ENCODE peak calls at places on chromosomes 16 and 17, in seven cellular contexts. K is HepG2, V is H1, B is K562, L is SK-N-SH, F is HCT116, W is GM12878. Z is an unnamed sample.

GRCh38 chr16:1474471-1474795 is 395 bp downstream of the CLCN7 start:
- DNase-seq in K (no peak), V (no peak), B (no peak), L (peak), F (no peak), W (no peak), Z (no peak)

GRCh38 chr17:62703269-62703775 is 75.9 kb downstream of the MRC2 start:
- DNase-seq in K (no peak), V (no peak), B (peak), L (no peak), F (no peak), W (no peak), Z (no peak)

GRCh38 chr17:42518046-42518754 is 17.8 kb upstream of the NAGLU start:
- DNase-seq in K (no peak), V (no peak), B (peak), L (no peak), F (peak), W (no peak), Z (no peak)

GRCh38 chr17:57422574-57423164 is 166.3 kb downstream of the MSI2 start:
- DNase-seq in K (no peak), V (no peak), B (no peak), L (no peak), F (peak), W (peak), Z (no peak)

GRCh38 chr16:69404275-69404805 is 18.5 kb upstream of the TERF2 start:
- DNase-seq in K (peak), V (no peak), B (peak), L (no peak), F (peak), W (no peak), Z (no peak)

GRCh38 chr16:54233626-54234025 is 53.0 kb downstream of the IRX3 start:
- DNase-seq in K (no peak), V (no peak), B (no peak), L (no peak), F (no peak), W (no peak), Z (no peak)

GRCh38 chr17:73620414-73620813 is 23.8 kb downstream of the SDK2 start:
- DNase-seq in K (no peak), V (no peak), B (no peak), L (no peak), F (no peak), W (no peak), Z (no peak)

GRCh38 chr17:67628580-67629013 is 89.1 kb upstream of the NOL11 start:
- DNase-seq in K (peak), V (peak), B (no peak), L (peak), F (no peak), W (no peak), Z (no peak)

GRCh38 chr16:65214196-65214595 is 92.3 kb upstream of the CDH11 start:
- DNase-seq in K (no peak), V (no peak), B (no peak), L (no peak), F (no peak), W (no peak), Z (no peak)

GRCh38 chr17:40415390-40415789 is 2.3 kb downstream of the TOP2A start:
- DNase-seq in K (peak), V (no peak), B (no peak), L (peak), F (no peak), W (no peak), Z (no peak)

GRCh38 chr17:75563063-75563758 is 24.4 kb upstream of the MYO15B start:
- DNase-seq in K (no peak), V (no peak), B (no peak), L (no peak), F (no peak), W (no peak), Z (no peak)

GRCh38 chr17:51260960-51261958 is 913 bp downstream of the UTP18 start:
- DNase-seq in K (peak), V (peak), B (peak), L (peak), F (peak), W (no peak), Z (peak)

GRCh38 chr16:51876934-51877333 is 670.0 kb downstream of the TOX3 start:
- DNase-seq in K (no peak), V (no peak), B (no peak), L (no peak), F (no peak), W (no peak), Z (no peak)

GRCh38 chr17:4175921-4176802 is 33.2 kb downstream of the CYB5D2 start:
- DNase-seq in K (no peak), V (no peak), B (no peak), L (no peak), F (no peak), W (no peak), Z (no peak)

GRCh38 chr16:55012362-55012761 is 81.7 kb downstream of the IRX5 start:
- DNase-seq in K (no peak), V (no peak), B (no peak), L (no peak), F (no peak), W (no peak), Z (no peak)

GRCh38 chr16:63080736-63081135 is 1044.5 kb upstream of the CDH8 start:
- DNase-seq in K (no peak), V (no peak), B (no peak), L (no peak), F (no peak), W (no peak), Z (no peak)

GRCh38 chr17:82353484-82353883 is 5.6 kb upstream of the TEX19 start:
- DNase-seq in K (no peak), V (no peak), B (no peak), L (no peak), F (no peak), W (no peak), Z (no peak)

GRCh38 chr16:16099320-16099719 is 124.0 kb downstream of the ABCC6 start:
- DNase-seq in K (no peak), V (no peak), B (no peak), L (no peak), F (no peak), W (no peak), Z (no peak)

GRCh38 chr16:89374393-89374948 is 115.9 kb downstream of the ANKRD11 start:
- DNase-seq in K (no peak), V (no peak), B (no peak), L (peak), F (no peak), W (no peak), Z (no peak)

GRCh38 chr17:43146649-43147048 is 21.5 kb upstream of the BRCA1 start:
- DNase-seq in K (no peak), V (no peak), B (no peak), L (no peak), F (no peak), W (no peak), Z (peak)

GRCh38 chr17:36859003-36859300 is 78.3 kb upstream of the LHX1 start:
- DNase-seq in K (no peak), V (no peak), B (no peak), L (no peak), F (no peak), W (no peak), Z (no peak)

GRCh38 chr16:2095315-2095853 is 40.3 kb downstream of the PKD1 start:
- DNase-seq in K (no peak), V (no peak), B (no peak), L (no peak), F (no peak), W (no peak), Z (no peak)

GRCh38 chr17:10687497-10687896 is 9.8 kb downstream of the SCO1 start:
- DNase-seq in K (no peak), V (no peak), B (no peak), L (no peak), F (no peak), W (no peak), Z (no peak)

GRCh38 chr16:86865866-86866675 is 287.7 kb downstream of the FOXL1 start:
- DNase-seq in K (no peak), V (no peak), B (no peak), L (no peak), F (no peak), W (no peak), Z (no peak)

GRCh38 chr17:39462644-39463375 is 1.5 kb downstream of the CDK12 start:
- DNase-seq in K (no peak), V (no peak), B (no peak), L (peak), F (no peak), W (no peak), Z (no peak)

GRCh38 chr16:57092786-57093301 is 461 bp downstream of the CPNE2 start:
- DNase-seq in K (no peak), V (no peak), B (peak), L (peak), F (no peak), W (no peak), Z (no peak)

GRCh38 chr16:2008009-2008526 is 1.6 kb downstream of the ZNF598 start:
- DNase-seq in K (no peak), V (no peak), B (peak), L (no peak), F (no peak), W (no peak), Z (no peak)

GRCh38 chr17:80774643-80775281 is 216.9 kb upstream of the CHMP6 start:
- DNase-seq in K (no peak), V (no peak), B (no peak), L (no peak), F (no peak), W (no peak), Z (no peak)

GRCh38 chr16:24442631-24443030 is 96.7 kb upstream of the RBBP6 start:
- DNase-seq in K (no peak), V (no peak), B (no peak), L (no peak), F (no peak), W (no peak), Z (no peak)

GRCh38 chr16:12896562-12896961 is 4.8 kb upstream of the SHISA9 start:
- DNase-seq in K (peak), V (no peak), B (peak), L (peak), F (peak), W (no peak), Z (no peak)
- TF ChIP-seq YY1 in K (no peak), V (peak), B (no peak), L (no peak), F (no peak), W (peak), Z (no peak)

GRCh38 chr17:44672479-44673093 is 16.3 kb downstream of the MEIOC start:
- DNase-seq in K (peak), V (no peak), B (peak), L (peak), F (peak), W (no peak), Z (no peak)

GRCh38 chr17:44673893-44674292 is 15.7 kb downstream of the CCDC43 start:
- DNase-seq in K (no peak), V (no peak), B (no peak), L (no peak), F (no peak), W (no peak), Z (no peak)

DNA sequence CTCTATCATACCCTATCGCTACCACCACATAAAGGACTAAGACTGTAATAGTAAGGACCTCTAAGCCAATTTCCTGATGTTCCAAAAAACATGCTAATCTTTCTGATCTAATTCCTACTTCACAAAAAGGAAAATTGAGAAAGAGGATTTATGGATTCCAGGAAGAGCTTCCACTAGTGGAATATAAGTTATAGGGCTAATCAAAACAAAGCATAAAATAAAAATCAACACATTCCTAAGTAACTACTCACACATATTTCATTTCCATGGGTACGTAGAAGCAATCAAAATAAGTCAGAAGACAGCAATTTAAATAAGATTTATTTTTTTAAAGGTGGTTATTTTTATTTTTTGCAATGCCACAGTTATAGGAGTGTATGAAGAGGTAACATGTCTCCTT is 12.4 kb downstream of the CCDC43 start:
- DNase-seq in K (no peak), V (no peak), B (no peak), L (no peak), F (no peak), W (no peak), Z (no peak)
- TF ChIP-seq YY1 in K (no peak), V (no peak), B (no peak), L (no peak), F (no peak), W (no peak), Z (no peak)

GRCh38 chr16:4508806-4509205 is 29.8 kb downstream of the CDIP1 start:
- DNase-seq in K (no peak), V (no peak), B (no peak), L (no peak), F (no peak), W (no peak), Z (no peak)

GRCh38 chr16:4509420-4509819 is 29.2 kb downstream of the CDIP1 start:
- DNase-seq in K (no peak), V (no peak), B (no peak), L (no peak), F (no peak), W (no peak), Z (no peak)

GRCh38 chr16:4506450-4506849 is 30.3 kb downstream of the HMOX2 start:
- DNase-seq in K (peak), V (no peak), B (peak), L (peak), F (peak), W (peak), Z (peak)

GRCh38 chr16:4507588-4508345 is 30.8 kb downstream of the CDIP1 start:
- DNase-seq in K (no peak), V (no peak), B (no peak), L (no peak), F (no peak), W (no peak), Z (no peak)

GRCh38 chr16:4505356-4506153 is 29.4 kb downstream of the HMOX2 start:
- DNase-seq in K (no peak), V (no peak), B (no peak), L (no peak), F (no peak), W (peak), Z (no peak)
- TF ChIP-seq YY1 in K (no peak), V (no peak), B (no peak), L (no peak), F (no peak), W (no peak), Z (no peak)

GRCh38 chr16:85376292-85377095 is 236.6 kb upstream of the GSE1 start:
- DNase-seq in K (no peak), V (no peak), B (no peak), L (peak), F (no peak), W (no peak), Z (no peak)
- TF ChIP-seq YY1 in K (no peak), V (no peak), B (no peak), L (no peak), F (no peak), W (no peak), Z (no peak)

GRCh38 chr17:28404007-28404406 is 2.0 kb downstream of the SLC46A1 start:
- DNase-seq in K (no peak), V (no peak), B (no peak), L (no peak), F (no peak), W (no peak), Z (no peak)

GRCh38 chr17:28404461-28404811 is 1.6 kb downstream of the SLC46A1 start:
- DNase-seq in K (no peak), V (no peak), B (no peak), L (no peak), F (no peak), W (no peak), Z (no peak)

GRCh38 chr17:28405632-28406477 is at the start of gene SLC46A1:
- DNase-seq in K (peak), V (no peak), B (peak), L (peak), F (no peak), W (no peak), Z (no peak)

GRCh38 chr17:28406478-28406824 is 439 bp upstream of the SLC46A1 start:
- DNase-seq in K (no peak), V (no peak), B (no peak), L (peak), F (no peak), W (no peak), Z (no peak)

DNA sequence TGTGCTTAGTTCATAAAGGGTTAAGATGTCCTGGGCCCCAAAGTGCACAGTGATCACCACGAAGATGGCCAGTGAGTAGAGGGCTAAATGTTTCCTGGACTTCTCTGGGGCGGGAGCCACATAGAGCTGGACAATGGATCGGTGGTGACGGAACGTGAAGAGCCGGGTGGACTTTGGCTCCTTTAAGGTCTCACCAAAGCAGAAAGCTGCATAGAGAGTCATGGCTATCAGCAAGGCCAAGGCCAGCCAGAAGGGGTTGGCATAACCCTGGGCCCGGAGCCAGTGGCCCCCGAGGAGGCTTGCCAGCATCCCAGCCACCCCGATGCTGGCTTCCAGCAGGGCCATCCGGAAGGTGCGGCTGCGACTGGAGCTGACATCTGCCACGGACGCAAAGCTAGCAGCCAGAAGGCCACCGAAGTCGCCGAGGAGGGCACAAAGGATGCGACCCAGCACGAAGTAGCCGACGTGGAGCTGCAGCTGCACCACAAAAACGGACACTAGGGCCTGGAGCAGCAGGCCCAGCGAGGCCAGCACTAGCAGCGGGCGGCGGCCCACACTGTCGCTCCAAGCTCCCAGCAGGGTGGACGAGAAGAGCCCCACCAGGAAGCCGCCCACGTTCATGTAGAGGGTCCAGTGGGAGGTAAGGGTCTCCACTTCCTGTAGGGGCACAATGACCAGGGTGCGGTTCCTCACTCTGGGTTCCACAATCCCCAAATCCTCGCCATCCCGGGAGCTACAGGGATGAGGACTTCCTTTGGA is 1.0 kb downstream of the SLC46A1 start:
- DNase-seq in K (peak), V (no peak), B (no peak), L (peak), F (no peak), W (no peak), Z (no peak)
- TF ChIP-seq YY1 in K (no peak), V (no peak), B (no peak), L (no peak), F (no peak), W (no peak), Z (no peak)

GRCh38 chr16:14560523-14560922 is 69.5 kb downstream of the PARN start:
- DNase-seq in K (no peak), V (no peak), B (no peak), L (no peak), F (no peak), W (no peak), Z (no peak)
- TF ChIP-seq YY1 in K (no peak), V (no peak), B (no peak), L (no peak), F (no peak), W (no peak), Z (no peak)

GRCh38 chr16:77193377-77193776 is 2.4 kb downstream of the MON1B start:
- DNase-seq in K (no peak), V (no peak), B (no peak), L (no peak), F (no peak), W (no peak), Z (no peak)

GRCh38 chr16:77190190-77190477 is 856 bp upstream of the MON1B start:
- DNase-seq in K (no peak), V (no peak), B (no peak), L (no peak), F (no peak), W (no peak), Z (no peak)

GRCh38 chr16:77190478-77191258 is at the start of gene MON1B:
- DNase-seq in K (peak), V (peak), B (peak), L (peak), F (peak), W (peak), Z (peak)

GRCh38 chr16:77194295-77195231 is 3.6 kb downstream of the MON1B start:
- DNase-seq in K (no peak), V (no peak), B (no peak), L (no peak), F (no peak), W (no peak), Z (no peak)

GRCh38 chr16:77191259-77191969 is 424 bp downstream of the MON1B start:
- DNase-seq in K (no peak), V (no peak), B (peak), L (peak), F (no peak), W (no peak), Z (no peak)
- TF ChIP-seq YY1 in K (no peak), V (no peak), B (no peak), L (no peak), F (no peak), W (no peak), Z (no peak)

DNA sequence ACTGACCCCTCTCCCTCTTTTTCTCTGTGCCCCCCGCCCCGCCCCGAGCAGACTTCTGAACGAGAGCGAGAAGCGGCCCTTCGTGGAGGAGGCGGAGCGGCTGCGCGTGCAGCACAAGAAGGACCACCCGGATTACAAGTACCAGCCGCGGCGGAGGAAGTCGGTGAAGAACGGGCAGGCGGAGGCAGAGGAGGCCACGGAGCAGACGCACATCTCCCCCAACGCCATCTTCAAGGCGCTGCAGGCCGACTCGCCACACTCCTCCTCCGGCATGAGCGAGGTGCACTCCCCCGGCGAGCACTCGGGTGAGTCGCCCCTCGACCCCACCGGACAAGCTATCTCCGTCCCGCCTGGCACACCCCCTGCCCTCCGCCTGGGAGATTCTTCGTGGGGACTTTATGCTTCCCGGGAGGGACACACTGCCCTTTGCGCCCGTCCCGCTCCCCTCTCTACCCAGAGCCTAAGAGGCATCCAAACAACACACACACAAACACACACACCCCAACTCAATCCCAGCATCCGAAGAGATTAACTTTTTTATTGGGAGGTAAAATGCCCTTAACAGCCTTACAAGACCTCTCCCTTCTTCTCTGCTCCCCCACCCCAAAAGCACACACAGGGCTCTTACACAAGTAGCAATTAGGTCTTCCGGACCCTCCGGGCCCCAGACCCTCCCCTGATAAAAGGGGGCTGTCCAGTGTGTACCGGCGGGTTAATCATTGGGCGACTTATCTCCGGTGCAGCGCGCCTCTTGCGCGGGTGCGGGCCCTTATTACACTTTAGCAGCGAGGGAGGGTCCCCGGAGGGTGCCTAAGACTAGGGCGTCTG is 2.1 kb downstream of the SOX9 start:
- DNase-seq in K (peak), V (no peak), B (no peak), L (peak), F (no peak), W (no peak), Z (no peak)
- TF ChIP-seq YY1 in K (peak), V (no peak), B (no peak), L (peak), F (no peak), W (peak), Z (no peak)

GRCh38 chr16:50272111-50272571 is 5.8 kb downstream of the ADCY7 start:
- DNase-seq in K (no peak), V (no peak), B (no peak), L (no peak), F (no peak), W (no peak), Z (no peak)
- TF ChIP-seq YY1 in K (no peak), V (no peak), B (no peak), L (no peak), F (no peak), W (no peak), Z (no peak)